ENCODE peak calls at places on chromosomes 12 and 14, in six cellular contexts. One of them, this sample, is unnamed.
A peak's percentile ranks its signal among the peaks of the same experiment; 100 is the strongest.

GRCh38 chr12:3362751-3363150 is 128.3 kb upstream of the PRMT8 start:
- DNase-seq in ACHN: no peak
- DNase-seq in small intestine: no peak
- DNase-seq in fibroblast of mammary gland: no peak
- DNase-seq in A549: no peak
- DNase-seq in heart right ventricle: no peak
- DNase-seq in this sample: no peak

GRCh38 chr14:60686865-60687264 is 37.3 kb downstream of the SIX4 start:
- DNase-seq in ACHN: no peak
- DNase-seq in small intestine: no peak
- DNase-seq in fibroblast of mammary gland: no peak
- DNase-seq in A549: no peak
- DNase-seq in heart right ventricle: no peak
- DNase-seq in this sample: no peak

GRCh38 chr14:106564058-106564643 is 1037.8 kb downstream of the TMEM121 start:
- DNase-seq in ACHN: peak; percentile 36
- DNase-seq in small intestine: peak; percentile 54
- DNase-seq in fibroblast of mammary gland: no peak
- DNase-seq in A549: peak; percentile 18
- DNase-seq in heart right ventricle: no peak
- DNase-seq in this sample: peak; percentile 37

GRCh38 chr12:24530689-24531088 is 418.2 kb downstream of the BCAT1 start:
- DNase-seq in ACHN: no peak
- DNase-seq in small intestine: no peak
- DNase-seq in fibroblast of mammary gland: peak; percentile 31
- DNase-seq in A549: no peak
- DNase-seq in heart right ventricle: no peak
- DNase-seq in this sample: no peak

GRCh38 chr12:85424581-85425348 is 144.7 kb downstream of the ALX1 start:
- DNase-seq in ACHN: peak; percentile 56
- DNase-seq in small intestine: peak; percentile 66
- DNase-seq in fibroblast of mammary gland: peak; percentile 19
- DNase-seq in A549: no peak
- DNase-seq in heart right ventricle: no peak
- DNase-seq in this sample: no peak

GRCh38 chr12:55693323-55694187 is 14.1 kb downstream of the ITGA7 start:
- DNase-seq in ACHN: no peak
- DNase-seq in small intestine: no peak
- DNase-seq in fibroblast of mammary gland: no peak
- DNase-seq in A549: no peak
- DNase-seq in heart right ventricle: no peak
- DNase-seq in this sample: no peak

GRCh38 chr14:103136388-103137271 is 13.4 kb downstream of the TNFAIP2 start:
- DNase-seq in ACHN: peak; percentile 77
- DNase-seq in small intestine: no peak
- DNase-seq in fibroblast of mammary gland: peak; percentile 66
- DNase-seq in A549: no peak
- DNase-seq in heart right ventricle: no peak
- DNase-seq in this sample: no peak

GRCh38 chr14:82999802-83000201 is 1466.1 kb upstream of the SEL1L start:
- DNase-seq in ACHN: peak; percentile 11
- DNase-seq in small intestine: peak; percentile 21
- DNase-seq in fibroblast of mammary gland: peak; percentile 4
- DNase-seq in A549: no peak
- DNase-seq in heart right ventricle: no peak
- DNase-seq in this sample: no peak

GRCh38 chr12:49554266-49554665 is 13.7 kb downstream of the MCRS1 start:
- DNase-seq in ACHN: no peak
- DNase-seq in small intestine: no peak
- DNase-seq in fibroblast of mammary gland: no peak
- DNase-seq in A549: no peak
- DNase-seq in heart right ventricle: no peak
- DNase-seq in this sample: no peak

GRCh38 chr12:12927211-12928079 is 24.5 kb downstream of the GPRC5D start:
- DNase-seq in ACHN: peak; percentile 99
- DNase-seq in small intestine: peak; percentile 99
- DNase-seq in fibroblast of mammary gland: peak; percentile 46
- DNase-seq in A549: peak; percentile 93
- DNase-seq in heart right ventricle: peak; percentile 53
- DNase-seq in this sample: peak; percentile 8

GRCh38 chr14:53273671-53274072 is 120.5 kb upstream of the DDHD1 start:
- DNase-seq in ACHN: no peak
- DNase-seq in small intestine: no peak
- DNase-seq in fibroblast of mammary gland: peak; percentile 69
- DNase-seq in A549: no peak
- DNase-seq in heart right ventricle: peak; percentile 24
- DNase-seq in this sample: no peak

GRCh38 chr12:499837-500458 is 40.2 kb downstream of the B4GALNT3 start:
- DNase-seq in ACHN: no peak
- DNase-seq in small intestine: no peak
- DNase-seq in fibroblast of mammary gland: no peak
- DNase-seq in A549: no peak
- DNase-seq in heart right ventricle: peak; percentile 25
- DNase-seq in this sample: no peak

GRCh38 chr12:100823988-100824387 is 29.4 kb downstream of the ANO4 start:
- DNase-seq in ACHN: no peak
- DNase-seq in small intestine: no peak
- DNase-seq in fibroblast of mammary gland: peak; percentile 82
- DNase-seq in A549: no peak
- DNase-seq in heart right ventricle: no peak
- DNase-seq in this sample: no peak

GRCh38 chr14:64937821-64938193 is 4.7 kb downstream of the GPX2 start:
- DNase-seq in ACHN: peak; percentile 40
- DNase-seq in small intestine: no peak
- DNase-seq in fibroblast of mammary gland: peak; percentile 15
- DNase-seq in A549: peak; percentile 29
- DNase-seq in heart right ventricle: no peak
- DNase-seq in this sample: no peak

This sample was measured in CD8-positive, alpha-beta memory T cell.